ENCODE peak calls at places on chromosome 2, in eight cellular contexts. I, Z, Y, J, R, F, Q and E are unnamed samples.

GRCh38 chr2:133130548-133131246 is 437.6 kb downstream of the NCKAP5 start:
- DNase-seq in F (no peak), J (peak; percentile 42), Q (peak; percentile 29), Y (no peak), R (no peak), I (no peak), Z (no peak), E (no peak)

GRCh38 chr2:82481207-82481606 is 1977.9 kb downstream of the SUCLG1 start:
- DNase-seq in J (no peak), R (no peak), I (no peak), Q (no peak), Z (no peak), Y (no peak), F (no peak), E (no peak)

GRCh38 chr2:197675246-197675645 is at the start of gene RFTN2:
- DNase-seq in Y (no peak), Q (peak; percentile 40), F (no peak), J (peak; percentile 25), R (no peak), Z (no peak), I (no peak), E (no peak)

GRCh38 chr2:1593371-1594205 is 150.7 kb downstream of the PXDN start:
- DNase-seq in Z (no peak), R (no peak), Y (peak; percentile 43), Q (peak; percentile 93), J (peak; percentile 95), I (no peak), F (no peak), E (peak; percentile 62)

GRCh38 chr2:158967731-158968395 is 577 bp upstream of the TANC1 start:
- DNase-seq in I (peak; percentile 61), Z (no peak), Q (peak; percentile 80), F (no peak), R (no peak), J (peak; percentile 90), Y (no peak), E (no peak)

GRCh38 chr2:236309669-236310029 is 45.4 kb upstream of the ASB18 start:
- DNase-seq in Z (no peak), R (no peak), F (peak; percentile 16), Y (no peak), I (no peak), J (no peak), Q (peak; percentile 47), E (no peak)

GRCh38 chr2:128269358-128270305 is 49.0 kb downstream of the HS6ST1 start:
- DNase-seq in R (no peak), F (no peak), Z (no peak), Y (no peak), I (peak; percentile 25), J (no peak), Q (no peak), E (no peak)

GRCh38 chr2:11904029-11904428 is 157.6 kb downstream of the LPIN1 start:
- DNase-seq in J (no peak), Q (no peak), R (no peak), F (peak; percentile 61), Y (peak; percentile 60), Z (no peak), I (no peak), E (no peak)

GRCh38 chr2:210224660-210225460 is at the start of gene ACADL:
- DNase-seq in J (peak; percentile 30), F (no peak), Q (peak; percentile 62), Z (no peak), R (no peak), I (peak; percentile 48), Y (peak; percentile 89), E (peak; percentile 83)
- H3K4me3 ChIP-seq in J (peak within 1 kb of the TSS; percentile 32), F (no peak within 1 kb of the TSS), Q (peak within 1 kb of the TSS; percentile 60), Z (no peak within 1 kb of the TSS), R (no peak within 1 kb of the TSS), I (peak within 1 kb of the TSS; percentile 43), Y (peak within 1 kb of the TSS; percentile 62), E (peak within 1 kb of the TSS; percentile 61)

GRCh38 chr2:23782647-23783046 is 144.3 kb downstream of the ATAD2B start:
- DNase-seq in J (no peak), Y (no peak), R (no peak), F (no peak), Q (no peak), I (no peak), Z (no peak), E (no peak)
- H3K36me3 ChIP-seq in J (peaks cover 16% of the 10 kb centered on the region), Y (peaks cover 50% of the 10 kb centered on the region), R (peaks cover 12% of the 10 kb centered on the region), F (no peaks in the 10 kb centered on the region), Q (peaks cover 4% of the 10 kb centered on the region), I (no peaks in the 10 kb centered on the region), Z (peaks cover 19% of the 10 kb centered on the region), E (peaks cover 18% of the 10 kb centered on the region)

GRCh38 chr2:173881466-173881865 is 83.7 kb downstream of the SP3 start:
- DNase-seq in Q (no peak), J (no peak), R (no peak), I (peak; percentile 22), Y (no peak), F (peak; percentile 67), Z (no peak), E (no peak)

GRCh38 chr2:173881886-173882285 is 83.3 kb downstream of the SP3 start:
- DNase-seq in I (no peak), J (no peak), Q (no peak), Y (no peak), F (peak; percentile 28), Z (no peak), R (no peak), E (no peak)

GRCh38 chr2:173891315-173892037 is 73.7 kb downstream of the SP3 start:
- DNase-seq in Q (no peak), F (no peak), J (no peak), I (no peak), Z (no peak), R (no peak), Y (no peak), E (no peak)

GRCh38 chr2:173884403-173884802 is 80.8 kb downstream of the SP3 start:
- DNase-seq in I (peak; percentile 45), F (peak; percentile 41), J (peak; percentile 44), Z (peak; percentile 20), Q (peak; percentile 63), R (peak; percentile 39), Y (peak; percentile 69), E (no peak)

GRCh38 chr2:173886613-173887012 is 78.6 kb downstream of the SP3 start:
- DNase-seq in Z (no peak), Y (no peak), F (no peak), J (no peak), I (no peak), R (no peak), Q (no peak), E (no peak)
- H3K9me3 ChIP-seq in Z (no peaks in the 10 kb centered on the region), Y (peaks cover 8% of the 10 kb centered on the region), F (peaks cover 32% of the 10 kb centered on the region), J (peaks cover 6% of the 10 kb centered on the region), I (peaks cover 2% of the 10 kb centered on the region), R (no peaks in the 10 kb centered on the region), Q (no peaks in the 10 kb centered on the region), E (no peaks in the 10 kb centered on the region)

GRCh38 chr2:109690457-109690821 is 76.3 kb downstream of the SOWAHC start:
- DNase-seq in J (no peak), Q (no peak), Z (no peak), I (peak; percentile 27), R (no peak), Y (no peak), F (no peak), E (no peak)

GRCh38 chr2:109692013-109692738 is 78.0 kb downstream of the SOWAHC start:
- DNase-seq in R (no peak), J (no peak), I (peak; percentile 33), Q (no peak), Z (no peak), F (no peak), Y (no peak), E (no peak)

GRCh38 chr2:109689973-109690372 is 75.8 kb downstream of the SOWAHC start:
- DNase-seq in Y (no peak), Z (no peak), F (no peak), R (no peak), I (no peak), Q (no peak), J (no peak), E (no peak)

GRCh38 chr2:109690822-109691541 is 76.8 kb downstream of the SOWAHC start:
- DNase-seq in Q (no peak), J (no peak), R (no peak), Y (no peak), I (peak; percentile 62), Z (no peak), F (no peak), E (peak; percentile 81)

DNA sequence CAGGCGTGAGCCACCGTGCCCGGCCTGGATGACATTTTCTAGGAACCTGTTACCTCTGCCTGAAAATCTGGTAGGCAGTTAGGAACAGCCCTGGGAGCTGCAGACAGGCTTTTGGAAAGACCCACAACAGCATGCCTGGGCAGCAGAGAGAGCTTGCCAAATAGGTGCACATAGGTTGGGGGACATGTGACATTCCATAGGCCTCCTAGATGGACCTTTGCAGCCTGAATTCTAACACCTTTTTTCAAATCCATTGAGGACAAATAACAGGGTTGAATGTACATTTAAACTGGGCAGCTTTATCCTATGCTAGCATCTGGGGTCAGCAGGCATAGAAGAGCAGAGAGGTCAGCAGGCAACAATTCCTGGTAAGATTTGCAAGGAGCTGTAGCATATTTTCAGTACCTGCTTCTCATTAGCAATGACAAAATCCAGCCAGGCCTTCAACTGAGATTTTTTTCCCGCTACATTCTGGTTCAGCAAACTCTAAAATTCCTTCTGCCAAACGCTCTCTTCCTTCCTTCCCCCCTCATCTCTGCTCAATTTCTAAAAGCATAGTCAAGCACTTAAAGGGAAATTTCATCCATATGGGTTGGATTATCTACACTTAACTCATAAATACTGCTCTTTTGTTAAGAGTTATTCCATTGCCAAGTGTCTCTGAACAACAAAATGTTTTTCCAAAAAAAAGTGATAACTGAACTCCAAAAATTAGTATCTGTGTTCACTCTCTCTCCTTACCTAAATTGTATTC is 75.2 kb downstream of the SOWAHC start:
- DNase-seq in R (no peak), Z (no peak), J (no peak), I (no peak), Y (no peak), Q (no peak), F (no peak), E (no peak)
- H3K4me3 ChIP-seq in R (no peak overlapping the region), Z (no peak overlapping the region), J (no peak overlapping the region), I (no peak overlapping the region), Y (no peak overlapping the region), Q (no peak overlapping the region), F (no peak overlapping the region), E (no peak overlapping the region)

GRCh38 chr2:80186262-80186661 is 118.3 kb downstream of the LRRTM1 start:
- DNase-seq in Z (no peak), F (no peak), Q (no peak), J (no peak), R (no peak), Y (no peak), I (no peak), E (no peak)
- H3K36me3 ChIP-seq in Z (no peaks in the 10 kb centered on the region), F (no peaks in the 10 kb centered on the region), Q (no peaks in the 10 kb centered on the region), J (no peaks in the 10 kb centered on the region), R (no peaks in the 10 kb centered on the region), Y (no peaks in the 10 kb centered on the region), I (no peaks in the 10 kb centered on the region), E (no peaks in the 10 kb centered on the region)

DNA sequence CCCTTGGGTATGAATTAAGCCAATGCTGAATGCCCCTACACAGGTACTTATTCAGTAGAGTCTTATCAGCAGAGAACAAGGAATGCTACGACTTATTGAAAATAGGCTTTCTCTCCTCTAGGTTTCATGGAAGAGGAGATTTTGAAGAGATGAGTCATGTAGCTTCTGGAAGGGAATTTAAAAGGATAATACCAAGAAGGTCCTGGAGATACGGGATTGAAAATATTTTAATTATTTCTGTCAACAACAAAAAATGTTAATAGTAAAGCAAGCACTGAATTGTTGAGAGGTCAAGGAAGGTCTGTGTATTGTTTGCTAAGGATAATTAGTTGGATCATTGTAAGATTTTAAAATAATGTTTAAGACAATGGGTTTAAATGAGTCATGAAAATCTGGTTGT is 293.0 kb upstream of the SPHKAP start:
- DNase-seq in Z (no peak), Y (no peak), J (no peak), I (no peak), F (no peak), Q (peak; percentile 60), R (no peak), E (no peak)
- H3K9me3 ChIP-seq in Z (no peaks in the 10 kb centered on the region), Y (no peaks in the 10 kb centered on the region), J (peaks cover 4% of the 10 kb centered on the region), I (no peaks in the 10 kb centered on the region), F (no peaks in the 10 kb centered on the region), Q (no peaks in the 10 kb centered on the region), R (no peaks in the 10 kb centered on the region), E (no peaks in the 10 kb centered on the region)